ENCODE peak calls at places on chromosomes 4 and X, in seven cellular contexts. One of them, this sample, is unnamed.

GRCh38 chr4:142291299-142291698 is 554.8 kb downstream of the INPP4B start:
- DNase-seq in PC-3: no peak
- DNase-seq in body of pancreas: no peak
- DNase-seq in left lung: no peak
- DNase-seq in astrocyte: no peak
- DNase-seq in MM.1S: no peak
- DNase-seq in adrenal gland: no peak
- DNase-seq in this sample: no peak

GRCh38 chr4:20687894-20688293 is 12.4 kb upstream of the PACRGL start:
- DNase-seq in left lung: no peak
- DNase-seq in MM.1S: no peak
- DNase-seq in adrenal gland: no peak
- DNase-seq in body of pancreas: no peak
- DNase-seq in PC-3: peak; percentile 53
- DNase-seq in astrocyte: peak; percentile 87
- DNase-seq in this sample: no peak

GRCh38 chrX:109336141-109336540 is 145.7 kb downstream of the GUCY2F start:
- DNase-seq in astrocyte: no peak
- DNase-seq in PC-3: no peak
- DNase-seq in MM.1S: no peak
- DNase-seq in adrenal gland: no peak
- DNase-seq in left lung: no peak
- DNase-seq in body of pancreas: no peak
- DNase-seq in this sample: no peak

GRCh38 chr4:85510632-85510984 is 35.7 kb downstream of the ARHGAP24 start:
- DNase-seq in MM.1S: no peak
- DNase-seq in body of pancreas: no peak
- DNase-seq in astrocyte: no peak
- DNase-seq in PC-3: no peak
- DNase-seq in adrenal gland: no peak
- DNase-seq in left lung: no peak
- DNase-seq in this sample: no peak

GRCh38 chr4:177384856-177385396 is 57.3 kb downstream of the AGA start:
- DNase-seq in body of pancreas: no peak
- DNase-seq in MM.1S: no peak
- DNase-seq in astrocyte: no peak
- DNase-seq in PC-3: no peak
- DNase-seq in left lung: no peak
- DNase-seq in adrenal gland: no peak
- DNase-seq in this sample: no peak

GRCh38 chr4:185912779-185913178 is 100.8 kb upstream of the SORBS2 start:
- DNase-seq in MM.1S: no peak
- DNase-seq in PC-3: peak; percentile 51
- DNase-seq in adrenal gland: no peak
- DNase-seq in astrocyte: no peak
- DNase-seq in left lung: no peak
- DNase-seq in body of pancreas: no peak
- DNase-seq in this sample: no peak

GRCh38 chrX:133609151-133609550 is 193.9 kb upstream of the GPC4 start:
- DNase-seq in body of pancreas: no peak
- DNase-seq in PC-3: no peak
- DNase-seq in left lung: no peak
- DNase-seq in astrocyte: no peak
- DNase-seq in MM.1S: no peak
- DNase-seq in adrenal gland: no peak
- DNase-seq in this sample: no peak

GRCh38 chrX:4668802-4669536 is 955.5 kb upstream of the PRKX start:
- DNase-seq in left lung: no peak
- DNase-seq in MM.1S: no peak
- DNase-seq in adrenal gland: no peak
- DNase-seq in PC-3: peak; percentile 64
- DNase-seq in body of pancreas: no peak
- DNase-seq in astrocyte: no peak
- DNase-seq in this sample: no peak

GRCh38 chr4:81844717-81845116 is 373.0 kb upstream of the RASGEF1B start:
- DNase-seq in body of pancreas: peak; percentile 89
- DNase-seq in astrocyte: peak; percentile 23
- DNase-seq in MM.1S: peak; percentile 86
- DNase-seq in adrenal gland: peak; percentile 64
- DNase-seq in PC-3: peak; percentile 86
- DNase-seq in left lung: no peak
- DNase-seq in this sample: no peak

GRCh38 chr4:147837435-147837834 is 105.5 kb downstream of the ARHGAP10 start:
- DNase-seq in astrocyte: no peak
- DNase-seq in MM.1S: no peak
- DNase-seq in adrenal gland: no peak
- DNase-seq in body of pancreas: no peak
- DNase-seq in PC-3: peak; percentile 40
- DNase-seq in left lung: no peak
- DNase-seq in this sample: no peak

GRCh38 chr4:159508917-159509500 is 406.1 kb downstream of the RAPGEF2 start:
- DNase-seq in astrocyte: peak; percentile 82
- DNase-seq in adrenal gland: no peak
- DNase-seq in body of pancreas: no peak
- DNase-seq in PC-3: peak; percentile 49
- DNase-seq in MM.1S: no peak
- DNase-seq in left lung: no peak
- DNase-seq in this sample: no peak

GRCh38 chrX:102784550-102784949 is 64.0 kb downstream of the GPRASP3 start:
- DNase-seq in astrocyte: no peak
- DNase-seq in left lung: no peak
- DNase-seq in MM.1S: no peak
- DNase-seq in PC-3: no peak
- DNase-seq in body of pancreas: no peak
- DNase-seq in adrenal gland: no peak
- DNase-seq in this sample: no peak

GRCh38 chr4:32790803-32791202 is 2070.6 kb downstream of the PCDH7 start:
- DNase-seq in astrocyte: no peak
- DNase-seq in PC-3: no peak
- DNase-seq in adrenal gland: no peak
- DNase-seq in left lung: no peak
- DNase-seq in MM.1S: no peak
- DNase-seq in body of pancreas: no peak
- DNase-seq in this sample: no peak

GRCh38 chr4:2286904-2287593 is 25.1 kb upstream of the MXD4 start:
- DNase-seq in PC-3: no peak
- DNase-seq in body of pancreas: peak; percentile 4
- DNase-seq in MM.1S: no peak
- DNase-seq in astrocyte: no peak
- DNase-seq in left lung: peak; percentile 49
- DNase-seq in adrenal gland: peak; percentile 2
- DNase-seq in this sample: peak; percentile 47

GRCh38 chrX:84729809-84730208 is 227.6 kb upstream of the HDX start:
- DNase-seq in MM.1S: peak; percentile 78
- DNase-seq in astrocyte: no peak
- DNase-seq in PC-3: peak; percentile 42
- DNase-seq in adrenal gland: no peak
- DNase-seq in body of pancreas: peak; percentile 39
- DNase-seq in left lung: no peak
- DNase-seq in this sample: no peak

GRCh38 chr4:100016191-100016590 is 66.1 kb upstream of the H2AZ1 start:
- DNase-seq in body of pancreas: no peak
- DNase-seq in MM.1S: no peak
- DNase-seq in adrenal gland: no peak
- DNase-seq in astrocyte: no peak
- DNase-seq in left lung: no peak
- DNase-seq in PC-3: peak; percentile 19
- DNase-seq in this sample: no peak

GRCh38 chr4:11732155-11732554 is 303.5 kb upstream of the HS3ST1 start:
- DNase-seq in astrocyte: no peak
- DNase-seq in adrenal gland: no peak
- DNase-seq in left lung: no peak
- DNase-seq in body of pancreas: no peak
- DNase-seq in PC-3: no peak
- DNase-seq in MM.1S: no peak
- DNase-seq in this sample: no peak

GRCh38 chrX:50107470-50107869 is 93.3 kb downstream of the AKAP4 start:
- DNase-seq in left lung: no peak
- DNase-seq in body of pancreas: no peak
- DNase-seq in adrenal gland: no peak
- DNase-seq in PC-3: no peak
- DNase-seq in MM.1S: no peak
- DNase-seq in astrocyte: no peak
- DNase-seq in this sample: no peak

GRCh38 chrX:15430584-15430983 is 46.4 kb upstream of the VEGFD start:
- DNase-seq in body of pancreas: no peak
- DNase-seq in astrocyte: no peak
- DNase-seq in PC-3: no peak
- DNase-seq in adrenal gland: no peak
- DNase-seq in MM.1S: no peak
- DNase-seq in left lung: no peak
- DNase-seq in this sample: no peak

GRCh38 chr4:15656038-15656470 is 897 bp upstream of the FBXL5 start:
- DNase-seq in body of pancreas: no peak
- DNase-seq in MM.1S: no peak
- DNase-seq in adrenal gland: peak; percentile 65
- DNase-seq in left lung: no peak
- DNase-seq in PC-3: no peak
- DNase-seq in astrocyte: peak; percentile 12
- DNase-seq in this sample: no peak

GRCh38 chr4:152462047-152462446 is 73.8 kb downstream of the FBXW7 start:
- DNase-seq in astrocyte: no peak
- DNase-seq in MM.1S: peak; percentile 62
- DNase-seq in adrenal gland: no peak
- DNase-seq in body of pancreas: no peak
- DNase-seq in left lung: no peak
- DNase-seq in PC-3: no peak
- DNase-seq in this sample: no peak
- H3K4me1 ChIP-seq in astrocyte: no peaks in the 10 kb centered on the region
- H3K4me1 ChIP-seq in MM.1S: peaks cover 49% of the 10 kb centered on the region
- H3K4me1 ChIP-seq in adrenal gland: peaks cover 11% of the 10 kb centered on the region
- H3K4me1 ChIP-seq in body of pancreas: peaks cover 7% of the 10 kb centered on the region
- H3K4me1 ChIP-seq in left lung: no peaks in the 10 kb centered on the region
- H3K4me1 ChIP-seq in PC-3: peaks cover 5% of the 10 kb centered on the region
- H3K4me1 ChIP-seq in this sample: peaks cover 15% of the 10 kb centered on the region

DNA sequence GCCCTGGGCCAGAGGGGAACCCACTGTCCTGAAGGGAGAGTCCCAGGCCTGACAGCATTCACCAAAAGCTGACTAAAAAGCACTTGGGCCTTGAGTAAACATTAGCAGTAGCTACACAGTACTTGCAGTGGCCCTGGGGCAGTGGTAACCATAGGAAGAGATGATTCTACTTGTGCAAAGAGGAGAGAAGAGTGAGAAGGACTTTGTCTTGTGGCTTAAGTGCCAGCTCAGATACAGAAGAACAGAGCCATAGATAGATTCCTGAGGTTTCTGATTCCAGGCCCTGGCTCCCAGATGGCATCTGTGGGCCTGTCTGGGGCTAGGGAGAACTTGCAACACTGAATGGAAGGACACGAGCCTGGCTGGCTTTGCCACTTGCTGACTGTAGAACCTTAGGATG is 100.5 kb downstream of the PTCHD1 start:
- DNase-seq in PC-3: peak; percentile 25
- DNase-seq in body of pancreas: no peak
- DNase-seq in left lung: no peak
- DNase-seq in MM.1S: no peak
- DNase-seq in adrenal gland: no peak
- DNase-seq in astrocyte: no peak
- DNase-seq in this sample: no peak
- TF ChIP-seq CTCF in PC-3: no peak
- TF ChIP-seq CTCF in body of pancreas: no peak
- TF ChIP-seq CTCF in left lung: no peak
- TF ChIP-seq CTCF in MM.1S: no peak
- TF ChIP-seq CTCF in adrenal gland: no peak
- TF ChIP-seq CTCF in astrocyte: no peak
- TF ChIP-seq CTCF in this sample: no peak

GRCh38 chrX:13697976-13698375 is 9.0 kb downstream of the RAB9A start:
- DNase-seq in body of pancreas: no peak
- DNase-seq in adrenal gland: no peak
- DNase-seq in left lung: no peak
- DNase-seq in PC-3: no peak
- DNase-seq in astrocyte: no peak
- DNase-seq in MM.1S: no peak
- DNase-seq in this sample: no peak
- H3K4me3 ChIP-seq in body of pancreas: no peak overlapping the region
- H3K4me3 ChIP-seq in adrenal gland: no peak overlapping the region
- H3K4me3 ChIP-seq in left lung: no peak overlapping the region
- H3K4me3 ChIP-seq in PC-3: no peak overlapping the region
- H3K4me3 ChIP-seq in astrocyte: no peak overlapping the region
- H3K4me3 ChIP-seq in MM.1S: no peak overlapping the region
- H3K4me3 ChIP-seq in this sample: no peak overlapping the region

DNA sequence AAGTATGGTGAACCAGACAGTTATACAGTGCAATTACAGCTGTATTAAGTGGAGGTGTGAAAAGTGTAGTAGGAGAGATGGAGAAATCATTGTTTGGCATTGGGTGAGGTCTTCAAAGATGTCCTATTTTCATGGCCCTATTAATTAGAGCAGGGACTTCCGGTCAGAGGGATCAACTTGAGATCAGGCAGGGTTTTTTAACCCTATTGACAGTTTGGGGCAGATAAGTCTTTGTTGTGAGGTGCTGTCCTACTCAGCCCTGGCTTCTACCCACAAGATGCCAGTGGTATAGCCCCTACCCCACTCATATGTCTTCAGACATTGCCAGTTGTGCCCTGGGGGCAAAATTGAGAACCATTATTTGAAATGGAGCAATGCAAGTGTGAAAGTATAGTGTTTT is 9.9 kb downstream of the USP9X start:
- DNase-seq in adrenal gland: no peak
- DNase-seq in left lung: no peak
- DNase-seq in body of pancreas: no peak
- DNase-seq in astrocyte: no peak
- DNase-seq in PC-3: no peak
- DNase-seq in MM.1S: no peak
- DNase-seq in this sample: no peak
- H3K4me1 ChIP-seq in adrenal gland: peaks cover 48% of the 10 kb centered on the region
- H3K4me1 ChIP-seq in left lung: no peaks in the 10 kb centered on the region
- H3K4me1 ChIP-seq in body of pancreas: peaks cover 56% of the 10 kb centered on the region
- H3K4me1 ChIP-seq in astrocyte: no peaks in the 10 kb centered on the region
- H3K4me1 ChIP-seq in PC-3: peaks cover 20% of the 10 kb centered on the region
- H3K4me1 ChIP-seq in MM.1S: peaks cover 3% of the 10 kb centered on the region
- H3K4me1 ChIP-seq in this sample: peaks cover 8% of the 10 kb centered on the region

GRCh38 chrX:48003758-48004457 is at the start of gene ZNF182:
- DNase-seq in astrocyte: peak; percentile 63
- DNase-seq in PC-3: peak; percentile 91
- DNase-seq in adrenal gland: peak; percentile 93
- DNase-seq in body of pancreas: peak; percentile 97
- DNase-seq in left lung: peak; percentile 95
- DNase-seq in MM.1S: peak; percentile 90
- DNase-seq in this sample: peak; percentile 84
- TF ChIP-seq CTCF in astrocyte: no peak
- TF ChIP-seq CTCF in PC-3: no peak
- TF ChIP-seq CTCF in adrenal gland: peak; percentile 1
- TF ChIP-seq CTCF in body of pancreas: no peak
- TF ChIP-seq CTCF in left lung: no peak
- TF ChIP-seq CTCF in MM.1S: no peak
- TF ChIP-seq CTCF in this sample: no peak

GRCh38 chrX:63561425-63561824 is 210.3 kb upstream of the SPIN4 start:
- DNase-seq in body of pancreas: no peak
- DNase-seq in MM.1S: peak; percentile 6
- DNase-seq in adrenal gland: no peak
- DNase-seq in astrocyte: no peak
- DNase-seq in PC-3: peak; percentile 7
- DNase-seq in left lung: no peak
- DNase-seq in this sample: no peak

GRCh38 chrX:63560601-63561218 is 209.6 kb upstream of the SPIN4 start:
- DNase-seq in astrocyte: peak; percentile 69
- DNase-seq in left lung: peak; percentile 54
- DNase-seq in body of pancreas: peak; percentile 76
- DNase-seq in PC-3: peak; percentile 69
- DNase-seq in MM.1S: peak; percentile 75
- DNase-seq in adrenal gland: peak; percentile 67
- DNase-seq in this sample: no peak
- H3K4me3 ChIP-seq in astrocyte: peak overlapping the region; percentile 98
- H3K4me3 ChIP-seq in left lung: peak overlapping the region; percentile 40
- H3K4me3 ChIP-seq in body of pancreas: peak overlapping the region; percentile 5
- H3K4me3 ChIP-seq in PC-3: peak overlapping the region; percentile 90
- H3K4me3 ChIP-seq in MM.1S: peak overlapping the region; percentile 77
- H3K4me3 ChIP-seq in adrenal gland: peak overlapping the region; percentile 78
- H3K4me3 ChIP-seq in this sample: peak overlapping the region; percentile 56

This sample was measured in RWPE2.